ENCODE peak calls at places on chromosome 18, in eight cellular contexts. Z is PC-9, M is hepatocyte, R is fibroblast of lung, N is mesendoderm, J is OCI-LY7, E is GM23248, C is neural progenitor cell. G is an unnamed sample. For H3K79me2, the result is how much of the 10 kb centered on the place peaks cover.

GRCh38 chr18:23943903-23944624 is 70.5 kb upstream of the TTC39C start:
- DNase-seq in Z (peak), M (no peak), R (peak), N (no peak), J (no peak), E (peak), C (no peak), G (no peak)

GRCh38 chr18:49006641-49007136 is 55.9 kb upstream of the SMAD7 start:
- DNase-seq in Z (no peak), M (no peak), R (no peak), N (no peak), J (no peak), E (peak), C (no peak), G (no peak)

GRCh38 chr18:68769423-68769822 is 28.5 kb upstream of the CCDC102B start:
- DNase-seq in Z (no peak), M (no peak), R (peak), N (no peak), J (no peak), E (peak), C (no peak), G (no peak)

GRCh38 chr18:78925193-78925540 is 54.5 kb upstream of the SALL3 start:
- DNase-seq in Z (no peak), M (no peak), R (no peak), N (no peak), J (no peak), E (no peak), C (no peak), G (no peak)

GRCh38 chr18:3015203-3015590 is 2.3 kb upstream of the LPIN2 start:
- DNase-seq in Z (peak), M (peak), R (peak), N (peak), J (no peak), E (peak), C (no peak), G (no peak)

GRCh38 chr18:30094556-30094955 is 948.0 kb downstream of the DSC3 start:
- DNase-seq in Z (no peak), M (no peak), R (peak), N (peak), J (no peak), E (peak), C (no peak), G (no peak)

GRCh38 chr18:27604583-27604982 is 419.5 kb upstream of the CHST9 start:
- DNase-seq in Z (no peak), M (peak), R (no peak), N (peak), J (no peak), E (peak), C (no peak), G (no peak)

GRCh38 chr18:27762054-27762453 is 414.9 kb downstream of the CDH2 start:
- DNase-seq in Z (no peak), M (no peak), R (no peak), N (peak), J (no peak), E (no peak), C (peak), G (no peak)

GRCh38 chr18:36294031-36294430 is 3.5 kb upstream of the FHOD3 start:
- DNase-seq in Z (no peak), M (no peak), R (no peak), N (no peak), J (no peak), E (peak), C (no peak), G (no peak)

GRCh38 chr18:32289480-32290075 is 99.7 kb downstream of the MEP1B start:
- DNase-seq in Z (no peak), M (peak), R (peak), N (peak), J (peak), E (peak), C (peak), G (peak)

GRCh38 chr18:76494541-76495403 is at the start of gene ZNF516:
- DNase-seq in Z (no peak), M (peak), R (peak), N (peak), J (peak), E (peak), C (peak), G (no peak)

GRCh38 chr18:23384778-23385736 is 68.0 kb upstream of the RIOK3 start:
- DNase-seq in Z (no peak), M (peak), R (no peak), N (no peak), J (peak), E (no peak), C (no peak), G (no peak)

GRCh38 chr18:75638597-75639467 is 211.3 kb upstream of the SMIM21 start:
- DNase-seq in Z (no peak), M (peak), R (peak), N (peak), J (no peak), E (peak), C (peak), G (peak)

GRCh38 chr18:49446481-49446880 is 14.0 kb downstream of the DYM start:
- DNase-seq in Z (no peak), M (no peak), R (peak), N (no peak), J (no peak), E (peak), C (no peak), G (no peak)

GRCh38 chr18:50356036-50356945 is 18.6 kb upstream of the SKA1 start:
- DNase-seq in Z (no peak), M (no peak), R (no peak), N (peak), J (peak), E (peak), C (no peak), G (no peak)

GRCh38 chr18:10041180-10041579 is 127.4 kb downstream of the VAPA start:
- DNase-seq in Z (no peak), M (peak), R (peak), N (no peak), J (no peak), E (no peak), C (no peak), G (no peak)

GRCh38 chr18:67733094-67733493 is 216.6 kb upstream of the DSEL start:
- DNase-seq in Z (no peak), M (no peak), R (peak), N (no peak), J (no peak), E (peak), C (no peak), G (no peak)

GRCh38 chr18:60069145-60069544 is 169.3 kb downstream of the PMAIP1 start:
- DNase-seq in Z (no peak), M (no peak), R (no peak), N (peak), J (no peak), E (no peak), C (no peak), G (no peak)

GRCh38 chr18:27977009-27977408 is 199.9 kb downstream of the CDH2 start:
- DNase-seq in Z (no peak), M (no peak), R (no peak), N (no peak), J (no peak), E (no peak), C (no peak), G (no peak)

GRCh38 chr18:74082476-74083070 is 65.1 kb downstream of the FBXO15 start:
- DNase-seq in Z (no peak), M (peak), R (peak), N (peak), J (peak), E (peak), C (peak), G (peak)

GRCh38 chr18:46408334-46408987 is 248.6 kb downstream of the LOXHD1 start:
- DNase-seq in Z (no peak), M (no peak), R (no peak), N (peak), J (peak), E (no peak), C (peak), G (peak)

GRCh38 chr18:25056456-25056855 is 295.5 kb downstream of the ZNF521 start:
- DNase-seq in Z (no peak), M (no peak), R (no peak), N (no peak), J (no peak), E (no peak), C (no peak), G (no peak)

GRCh38 chr18:79479114-79479760 is 83.5 kb downstream of the NFATC1 start:
- DNase-seq in Z (no peak), M (no peak), R (no peak), N (no peak), J (no peak), E (no peak), C (no peak), G (no peak)

GRCh38 chr18:51070545-51070944 is 40.5 kb downstream of the SMAD4 start:
- DNase-seq in Z (no peak), M (no peak), R (peak), N (peak), J (no peak), E (peak), C (no peak), G (no peak)

GRCh38 chr18:7272268-7273049 is 41.6 kb downstream of the LRRC30 start:
- DNase-seq in Z (peak), M (peak), R (peak), N (peak), J (no peak), E (peak), C (peak), G (peak)

GRCh38 chr18:62282188-62282629 is 42.9 kb upstream of the TNFRSF11A start:
- DNase-seq in Z (no peak), M (no peak), R (peak), N (no peak), J (no peak), E (peak), C (no peak), G (no peak)

GRCh38 chr18:35705988-35706387 is 124.4 kb downstream of the GALNT1 start:
- DNase-seq in Z (no peak), M (no peak), R (no peak), N (no peak), J (no peak), E (no peak), C (no peak), G (no peak)

GRCh38 chr18:6954501-6954900 is 163.1 kb downstream of the LAMA1 start:
- DNase-seq in Z (no peak), M (no peak), R (no peak), N (no peak), J (no peak), E (no peak), C (no peak), G (no peak)

GRCh38 chr18:11512096-11513030 is 97.0 kb upstream of the SLC35G4 start:
- DNase-seq in Z (no peak), M (no peak), R (peak), N (peak), J (peak), E (peak), C (peak), G (no peak)

GRCh38 chr18:67778016-67778415 is 261.5 kb upstream of the DSEL start:
- DNase-seq in Z (no peak), M (no peak), R (no peak), N (no peak), J (no peak), E (no peak), C (no peak), G (no peak)

GRCh38 chr18:76958692-76959341 is 136.5 kb downstream of the ZNF236 start:
- DNase-seq in Z (no peak), M (no peak), R (peak), N (no peak), J (no peak), E (no peak), C (no peak), G (no peak)

GRCh38 chr18:8800041-8800441 is 94.7 kb downstream of the MTCL1 start:
- DNase-seq in Z (no peak), M (no peak), R (peak), N (no peak), J (no peak), E (peak), C (no peak), G (no peak)

GRCh38 chr18:34322365-34323289 is 97.9 kb upstream of the NOL4 start:
- DNase-seq in Z (peak), M (peak), R (peak), N (peak), J (peak), E (peak), C (peak), G (peak)

GRCh38 chr18:59085797-59086196 is 53.9 kb upstream of the SEC11C start:
- DNase-seq in Z (no peak), M (peak), R (peak), N (no peak), J (no peak), E (peak), C (no peak), G (no peak)

GRCh38 chr18:40485318-40485717 is 1469.7 kb upstream of the PIK3C3 start:
- DNase-seq in Z (no peak), M (no peak), R (peak), N (peak), J (no peak), E (peak), C (no peak), G (no peak)

GRCh38 chr18:3083776-3084175 is 70.8 kb upstream of the LPIN2 start:
- DNase-seq in Z (no peak), M (no peak), R (no peak), N (no peak), J (no peak), E (no peak), C (no peak), G (no peak)

GRCh38 chr18:59783138-59783537 is 85.9 kb upstream of the CCBE1 start:
- DNase-seq in Z (peak), M (peak), R (peak), N (peak), J (peak), E (peak), C (peak), G (peak)

GRCh38 chr18:48893559-48894265 is 57.1 kb downstream of the SMAD7 start:
- DNase-seq in Z (no peak), M (no peak), R (no peak), N (no peak), J (no peak), E (no peak), C (no peak), G (no peak)

GRCh38 chr18:42706618-42707017 is 408.9 kb downstream of the RIT2 start:
- DNase-seq in Z (no peak), M (peak), R (no peak), N (peak), J (no peak), E (no peak), C (peak), G (peak)

GRCh38 chr18:37330173-37330572 is 235.4 kb downstream of the CELF4 start:
- DNase-seq in Z (no peak), M (no peak), R (no peak), N (no peak), J (no peak), E (no peak), C (no peak), G (no peak)

GRCh38 chr18:37328946-37329719 is 236.5 kb downstream of the CELF4 start:
- DNase-seq in Z (no peak), M (no peak), R (no peak), N (no peak), J (no peak), E (peak), C (no peak), G (no peak)

GRCh38 chr18:37322497-37323035 is 243.0 kb downstream of the CELF4 start:
- DNase-seq in Z (no peak), M (peak), R (peak), N (peak), J (peak), E (peak), C (peak), G (peak)

GRCh38 chr18:37321578-37322496 is 243.8 kb downstream of the CELF4 start:
- DNase-seq in Z (no peak), M (no peak), R (no peak), N (no peak), J (no peak), E (no peak), C (peak), G (peak)

DNA sequence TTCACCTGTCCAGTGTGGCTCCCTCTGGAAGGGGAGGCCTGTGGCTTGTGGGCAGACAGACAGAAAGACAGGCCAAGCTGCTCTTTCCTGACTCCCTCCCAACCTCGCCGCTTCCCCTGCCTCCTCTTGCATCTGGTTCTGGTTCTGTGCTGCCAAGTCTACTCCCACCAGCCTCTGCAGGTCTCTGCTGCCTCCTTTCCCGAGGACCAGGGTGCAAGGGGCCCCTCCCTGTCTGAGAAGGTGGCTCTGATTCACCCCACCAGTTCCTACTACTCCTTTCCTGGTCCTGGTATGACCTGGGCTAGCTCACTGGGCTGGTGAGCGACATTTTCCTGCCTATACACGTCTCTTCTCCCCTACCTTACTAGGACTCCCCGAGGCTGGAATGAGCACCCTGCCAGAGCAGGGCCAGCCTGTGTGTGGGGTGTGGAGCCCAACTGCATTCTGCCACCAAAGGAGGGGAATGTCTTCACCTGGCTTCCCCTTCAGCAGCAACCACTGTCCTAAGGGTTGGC is 238.5 kb downstream of the CELF4 start:
- DNase-seq in Z (no peak), M (no peak), R (no peak), N (no peak), J (no peak), E (no peak), C (no peak), G (no peak)
- H3K79me2 ChIP-seq in Z (under half), M (under half), R (under half), N (under half), J (under half), E (under half), C (under half), G (under half)

GRCh38 chr18:57753063-57753462 is 50.1 kb downstream of the ATP8B1 start:
- DNase-seq in Z (no peak), M (no peak), R (no peak), N (no peak), J (no peak), E (no peak), C (no peak), G (no peak)

GRCh38 chr18:57749604-57749970 is 53.5 kb downstream of the ATP8B1 start:
- DNase-seq in Z (no peak), M (no peak), R (no peak), N (no peak), J (no peak), E (no peak), C (no peak), G (no peak)

GRCh38 chr18:57755473-57756067 is 47.5 kb downstream of the ATP8B1 start:
- DNase-seq in Z (no peak), M (no peak), R (no peak), N (no peak), J (no peak), E (no peak), C (no peak), G (no peak)

GRCh38 chr18:57759650-57760049 is 43.5 kb downstream of the ATP8B1 start:
- DNase-seq in Z (peak), M (no peak), R (peak), N (no peak), J (no peak), E (peak), C (no peak), G (no peak)

GRCh38 chr18:57754577-57755330 is 48.4 kb downstream of the ATP8B1 start:
- DNase-seq in Z (no peak), M (no peak), R (no peak), N (no peak), J (no peak), E (no peak), C (no peak), G (no peak)
- H3K79me2 ChIP-seq in Z (under half), M (half or more), R (half or more), N (under half), J (under half), E (half or more), C (under half), G (under half)

GRCh38 chr18:12702221-12703095 is at the start of the genes CEP76 and PSMG2:
- DNase-seq in Z (peak), M (peak), R (peak), N (peak), J (peak), E (peak), C (peak), G (peak)

GRCh38 chr18:12703714-12704113 is 872 bp downstream of the PSMG2 start:
- DNase-seq in Z (no peak), M (peak), R (peak), N (peak), J (peak), E (peak), C (peak), G (no peak)

GRCh38 chr18:12699747-12700146 is 2.8 kb downstream of the CEP76 start:
- DNase-seq in Z (peak), M (no peak), R (no peak), N (no peak), J (no peak), E (no peak), C (no peak), G (no peak)

GRCh38 chr18:12703096-12703567 is 290 bp downstream of the PSMG2 start:
- DNase-seq in Z (no peak), M (no peak), R (no peak), N (no peak), J (no peak), E (no peak), C (no peak), G (no peak)

DNA sequence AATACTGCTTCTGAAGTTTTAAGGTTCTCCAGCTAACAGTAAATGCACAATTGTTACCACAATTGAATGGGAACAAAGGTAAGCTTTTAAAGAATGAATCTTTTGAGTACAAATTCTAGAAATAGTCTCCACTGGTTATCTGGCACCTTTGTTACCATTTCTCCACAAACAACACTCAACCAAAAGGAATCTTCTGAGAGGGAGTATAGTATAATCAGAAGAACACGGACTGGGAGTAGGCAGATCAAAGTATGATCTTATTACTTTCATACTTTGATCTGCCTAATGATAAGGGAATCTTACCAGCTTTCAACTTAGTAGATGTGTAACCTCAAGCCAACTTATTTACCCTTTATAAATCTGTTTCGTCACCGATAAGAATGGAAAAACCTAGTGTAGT is 1.4 kb downstream of the CEP76 start:
- DNase-seq in Z (peak), M (no peak), R (no peak), N (no peak), J (no peak), E (peak), C (no peak), G (no peak)
- H3K79me2 ChIP-seq in Z (half or more), M (half or more), R (under half), N (under half), J (half or more), E (half or more), C (half or more), G (under half)

GRCh38 chr18:71431171-71431570 is 1113.0 kb downstream of the CBLN2 start:
- DNase-seq in Z (no peak), M (no peak), R (no peak), N (no peak), J (no peak), E (no peak), C (no peak), G (no peak)
- H3K79me2 ChIP-seq in Z (under half), M (under half), R (under half), N (under half), J (under half), E (under half), C (under half), G (under half)

GRCh38 chr18:26293982-26294381 is 67.7 kb downstream of the TAF4B start:
- DNase-seq in Z (no peak), M (no peak), R (no peak), N (no peak), J (no peak), E (no peak), C (no peak), G (no peak)

GRCh38 chr18:26286008-26286407 is 59.8 kb downstream of the TAF4B start:
- DNase-seq in Z (no peak), M (no peak), R (no peak), N (no peak), J (no peak), E (no peak), C (no peak), G (no peak)

DNA sequence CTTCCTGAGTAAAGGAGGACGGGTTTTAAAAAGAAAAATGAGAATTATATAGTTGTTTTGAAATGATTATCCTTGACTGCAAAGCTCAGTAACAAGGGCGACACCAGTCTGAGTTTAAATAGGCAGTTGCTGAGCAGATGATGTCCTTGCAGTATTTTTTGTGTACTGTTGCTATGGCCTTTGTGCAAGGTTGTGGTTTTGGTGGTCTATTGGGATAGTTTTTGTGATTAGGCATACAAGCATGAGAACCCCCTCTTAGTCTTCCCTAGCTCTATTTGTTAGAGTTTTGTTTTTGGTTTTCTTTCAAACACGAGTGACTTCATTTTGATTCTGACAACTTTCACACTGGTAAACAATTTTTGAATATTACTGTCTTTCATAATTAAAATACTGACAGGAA is 64.1 kb downstream of the TAF4B start:
- DNase-seq in Z (no peak), M (no peak), R (no peak), N (no peak), J (no peak), E (no peak), C (no peak), G (no peak)
- H3K79me2 ChIP-seq in Z (under half), M (under half), R (under half), N (under half), J (under half), E (under half), C (under half), G (under half)